ENCODE peak calls at places on chromosomes 11 and 22, in nine cellular contexts. L is GM23338, Y is SK-N-SH, R is HCT116, B is PC-3, X is GM23248, K is hepatocyte, A is MM.1S, S is neural progenitor cell. Z is an unnamed sample.

GRCh38 chr11:11817957-11818356 is 23.8 kb upstream of the USP47 start:
- DNase-seq in Y (no peak), R (no peak), S (no peak), L (no peak), B (no peak), K (no peak), A (no peak), X (no peak), Z (no peak)

GRCh38 chr11:88886796-88887195 is 179.0 kb downstream of the GRM5 start:
- DNase-seq in S (peak; percentile 70), B (peak; percentile 94), K (peak; percentile 21), A (peak; percentile 61), Y (peak; percentile 4), L (peak; percentile 84), X (peak; percentile 60), R (peak; percentile 55), Z (peak; percentile 76)

GRCh38 chr11:65445604-65446445 is 23.2 kb downstream of the NEAT1 start:
- DNase-seq in L (no peak), A (no peak), B (peak; percentile 18), K (no peak), R (no peak), X (peak; percentile 72), Y (no peak), S (no peak), Z (peak; percentile 18)

GRCh38 chr11:105673089-105673488 is 63.2 kb downstream of the GRIA4 start:
- DNase-seq in Y (no peak), R (no peak), S (peak; percentile 87), K (peak; percentile 84), X (peak; percentile 66), B (peak; percentile 77), A (peak; percentile 66), L (peak; percentile 90), Z (peak; percentile 7)

GRCh38 chr22:26847046-26847445 is 189.7 kb downstream of the MIAT start:
- DNase-seq in A (no peak), L (no peak), R (no peak), Y (no peak), K (no peak), B (no peak), S (no peak), X (no peak), Z (no peak)

GRCh38 chr22:38862375-38863329 is 9.4 kb downstream of the CBX6 start:
- DNase-seq in A (no peak), L (peak; percentile 59), S (peak; percentile 39), K (peak; percentile 2), B (no peak), R (no peak), X (no peak), Y (peak; percentile 60), Z (no peak)

GRCh38 chr11:2769779-2770555 is 70.2 kb upstream of the KCNQ1OT1 start:
- DNase-seq in A (no peak), B (no peak), Y (no peak), S (no peak), K (peak; percentile 2), R (no peak), L (no peak), X (no peak), Z (no peak)

GRCh38 chr11:91871791-91872190 is 352.8 kb upstream of the FAT3 start:
- DNase-seq in K (no peak), S (no peak), R (no peak), A (no peak), X (no peak), Y (no peak), L (no peak), B (peak; percentile 74), Z (no peak)

GRCh38 chr11:64131657-64132387 is 34.1 kb downstream of the MACROD1 start:
- DNase-seq in X (no peak), Y (no peak), R (no peak), K (peak; percentile 39), B (no peak), S (peak; percentile 70), A (no peak), L (no peak), Z (no peak)

GRCh38 chr22:42169055-42169469 is 38.5 kb upstream of the CYP2D6 start:
- DNase-seq in R (peak; percentile 56), B (peak; percentile 64), K (peak; percentile 88), Y (peak; percentile 84), X (peak; percentile 68), A (peak; percentile 65), L (peak; percentile 93), S (peak; percentile 89), Z (peak; percentile 81)

GRCh38 chr22:43008509-43008908 is 6.4 kb downstream of the PACSIN2 start:
- DNase-seq in K (no peak), R (no peak), A (no peak), S (no peak), L (no peak), X (peak; percentile 65), B (no peak), Y (no peak), Z (no peak)

GRCh38 chr22:50342651-50343540 is at the start of gene PPP6R2:
- DNase-seq in L (peak; percentile 83), Y (peak; percentile 97), R (no peak), B (peak; percentile 64), S (peak; percentile 93), K (peak; percentile 92), X (peak; percentile 88), A (peak; percentile 83), Z (peak; percentile 85)

GRCh38 chr22:19057539-19057938 is 64.7 kb downstream of the DGCR2 start:
- DNase-seq in K (no peak), Y (no peak), L (no peak), S (no peak), A (no peak), X (no peak), B (no peak), R (no peak), Z (no peak)

GRCh38 chr22:46061431-46062231 is 84.7 kb upstream of the WNT7B start:
- DNase-seq in Y (peak; percentile 45), L (peak; percentile 83), A (no peak), X (no peak), R (no peak), K (no peak), S (peak; percentile 84), B (no peak), Z (no peak)

DNA sequence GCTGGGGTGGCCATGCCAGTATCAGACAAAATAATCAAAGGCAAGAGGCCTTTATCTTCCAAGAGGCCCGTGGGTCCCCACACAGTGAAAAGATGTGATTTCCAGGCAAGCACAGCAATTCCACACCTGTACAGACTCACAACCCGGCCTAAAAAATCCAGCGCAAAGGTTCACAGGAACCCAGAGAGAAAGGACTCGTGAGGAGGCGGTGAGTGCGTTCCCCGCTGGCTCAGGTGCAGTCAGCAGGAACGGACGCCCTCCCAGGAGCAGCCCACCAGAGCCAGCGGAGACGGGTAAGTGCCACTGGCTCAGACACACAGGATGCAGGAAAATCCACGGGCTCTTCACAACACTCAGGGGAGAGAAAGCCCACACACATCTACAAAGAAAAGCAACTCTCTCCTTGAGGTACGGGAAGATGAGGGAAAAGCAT is 4.4 kb downstream of the TOLLIP start:
- DNase-seq in K (peak; percentile 23), B (no peak), Y (no peak), A (no peak), S (no peak), L (no peak), X (no peak), R (no peak), Z (no peak)
- H4K20me1 ChIP-seq in K (peaks cover 77% of the 10 kb centered on the region), B (no peaks in the 10 kb centered on the region), Y (peaks cover 53% of the 10 kb centered on the region), A (no peaks in the 10 kb centered on the region), S (peaks cover 41% of the 10 kb centered on the region), L (peaks cover 5% of the 10 kb centered on the region), X (no peaks in the 10 kb centered on the region), R (no peaks in the 10 kb centered on the region), Z (no peaks in the 10 kb centered on the region)

GRCh38 chr11:47216141-47216798 is 1.5 kb downstream of the DDB2 start:
- DNase-seq in K (peak; percentile 79), Y (peak; percentile 72), X (peak; percentile 96), A (peak; percentile 8), B (peak; percentile 90), R (peak; percentile 45), L (no peak), S (peak; percentile 32), Z (peak; percentile 76)

GRCh38 chr11:47215366-47215925 is 672 bp downstream of the DDB2 start:
- DNase-seq in B (peak; percentile 38), Y (no peak), X (peak; percentile 33), L (no peak), A (peak; percentile 77), R (no peak), K (no peak), S (peak; percentile 34), Z (peak; percentile 29)

GRCh38 chr11:47225552-47226137 is 10.9 kb downstream of the DDB2 start:
- DNase-seq in B (no peak), A (peak; percentile 58), L (no peak), Y (no peak), K (no peak), X (no peak), R (no peak), S (no peak), Z (no peak)

DNA sequence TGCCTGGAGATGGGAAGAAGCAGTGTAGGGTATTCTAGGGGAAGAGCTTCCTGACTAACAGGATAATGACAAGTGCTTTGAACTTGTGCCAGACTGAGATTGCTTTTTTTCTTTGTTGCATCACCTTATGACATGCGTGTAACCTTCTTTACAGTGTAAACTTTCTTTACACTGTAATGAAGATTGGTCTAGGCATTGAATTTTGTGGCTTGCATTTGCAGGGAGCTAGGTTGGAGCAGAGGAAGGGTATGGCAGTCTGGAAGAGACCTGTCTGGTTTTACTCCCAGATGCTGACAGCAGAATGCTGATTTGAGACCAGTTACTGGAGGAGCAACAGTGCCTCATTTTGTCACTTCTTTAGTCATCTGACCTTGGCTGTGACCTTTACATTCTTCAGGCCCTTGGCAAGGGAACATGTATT is 5.6 kb downstream of the DDB2 start:
- DNase-seq in A (no peak), X (peak; percentile 82), K (no peak), R (no peak), B (peak; percentile 70), L (no peak), Y (no peak), S (no peak), Z (no peak)
- H3K36me3 ChIP-seq in A (no peaks in the 10 kb centered on the region), X (peaks cover 7% of the 10 kb centered on the region), K (no peaks in the 10 kb centered on the region), R (peaks cover 10% of the 10 kb centered on the region), B (no peaks in the 10 kb centered on the region), L (peaks cover 14% of the 10 kb centered on the region), Y (peaks cover 30% of the 10 kb centered on the region), S (no peaks in the 10 kb centered on the region), Z (peaks cover 10% of the 10 kb centered on the region)

GRCh38 chr11:78869293-78869692 is 294.6 kb upstream of the NARS2 start:
- DNase-seq in L (peak; percentile 50), X (no peak), A (peak; percentile 14), Y (no peak), S (no peak), B (no peak), K (no peak), R (no peak), Z (no peak)
- TF ChIP-seq EZH2phosphoT487 in L (no peak), X (no peak), A (no peak), Y (no peak), S (no peak), B (no peak), K (no peak), R (no peak), Z (no peak)

DNA sequence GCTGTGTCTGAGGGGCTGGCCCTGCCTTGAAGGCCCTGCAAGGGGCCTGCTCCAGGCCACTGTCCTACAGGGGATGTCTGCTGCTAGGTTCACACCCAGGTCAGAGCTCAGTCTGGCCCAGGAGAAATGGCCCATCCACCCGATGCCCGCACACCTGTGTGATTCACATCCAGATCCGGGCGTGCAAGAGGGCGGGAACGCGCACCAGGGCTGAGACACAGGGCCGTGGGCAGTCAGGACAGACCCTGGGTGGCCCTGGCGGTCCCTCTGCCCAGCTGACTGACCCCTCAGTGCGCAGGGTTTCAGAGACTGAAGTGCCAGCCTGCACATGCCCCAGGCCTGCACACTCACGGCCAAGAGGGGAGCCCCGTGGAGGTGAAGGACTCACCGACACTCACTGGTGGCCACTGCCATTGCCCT is 7.4 kb downstream of the TOLLIP start:
- DNase-seq in S (no peak), B (no peak), L (no peak), Y (no peak), A (no peak), R (no peak), X (no peak), K (no peak), Z (no peak)
- H4K20me1 ChIP-seq in S (peaks cover 53% of the 10 kb centered on the region), B (peaks cover 6% of the 10 kb centered on the region), L (no peaks in the 10 kb centered on the region), Y (peaks cover 52% of the 10 kb centered on the region), A (no peaks in the 10 kb centered on the region), R (no peaks in the 10 kb centered on the region), X (peaks cover 3% of the 10 kb centered on the region), K (peaks cover 88% of the 10 kb centered on the region), Z (no peaks in the 10 kb centered on the region)

Z was measured in OCI-LY7.